ENCODE peak calls at places on chromosomes 5 and 9, in seven cellular contexts. Q is endothelial cell, B is GM12891, W is right lobe of liver, F is lung, Z is activated T-cell treated with anti-CD3 and anti-CD28 coated beads for 1 hour, X is NCI-H748 treated with DMSO at 0.1 percent for 48 hours. O is an unnamed sample.

GRCh38 chr5:177538876-177539275 is 15.5 kb downstream of the FAM193B start:
- DNase-seq in Q (no peak), B (no peak), W (no peak), F (no peak), Z (no peak), X (no peak), O (no peak)

GRCh38 chr9:135797507-135798302 is 95.7 kb downstream of the KCNT1 start:
- DNase-seq in Q (peak), B (peak), W (no peak), F (no peak), Z (no peak), X (no peak), O (no peak)

GRCh38 chr5:32426440-32427151 is 17.9 kb downstream of the ZFR start:
- DNase-seq in Q (no peak), B (no peak), W (no peak), F (no peak), Z (no peak), X (no peak), O (no peak)

GRCh38 chr9:20340161-20340861 is 282.0 kb downstream of the MLLT3 start:
- DNase-seq in Q (no peak), B (no peak), W (no peak), F (no peak), Z (no peak), X (no peak), O (no peak)

GRCh38 chr5:135601466-135601865 is 22.7 kb upstream of the CXCL14 start:
- DNase-seq in Q (no peak), B (no peak), W (no peak), F (no peak), Z (no peak), X (no peak), O (no peak)

GRCh38 chr5:33311893-33312292 is 128.9 kb upstream of the TARS1 start:
- DNase-seq in Q (no peak), B (no peak), W (no peak), F (no peak), Z (no peak), X (no peak), O (no peak)

GRCh38 chr5:97636766-97637165 is 453.7 kb upstream of the RIOK2 start:
- DNase-seq in Q (no peak), B (no peak), W (no peak), F (no peak), Z (no peak), X (no peak), O (no peak)

GRCh38 chr9:129932303-129933151 is 97.3 kb downstream of the USP20 start:
- DNase-seq in Q (no peak), B (no peak), W (no peak), F (no peak), Z (no peak), X (no peak), O (no peak)